ENCODE peak calls at places on chromosomes 7 and 10, in five cellular contexts. One of them, this sample, is unnamed.

GRCh38 chr10:129756912-129757861 is 206.9 kb downstream of the EBF3 start:
- DNase-seq in psoas muscle: no peak
- DNase-seq in stomach: peak; percentile 24
- DNase-seq in right cardiac atrium: peak; percentile 62
- DNase-seq in lower lobe of right lung: peak; percentile 44
- DNase-seq in this sample: no peak

GRCh38 chr10:129104266-129105045 is 362.6 kb upstream of the MGMT start:
- DNase-seq in psoas muscle: no peak
- DNase-seq in stomach: no peak
- DNase-seq in lower lobe of right lung: no peak
- DNase-seq in right cardiac atrium: peak; percentile 37
- DNase-seq in this sample: no peak

GRCh38 chr7:112204072-112204775 is 2.0 kb downstream of the DOCK4 start:
- DNase-seq in stomach: no peak
- DNase-seq in lower lobe of right lung: no peak
- DNase-seq in psoas muscle: no peak
- DNase-seq in right cardiac atrium: peak; percentile 39
- DNase-seq in this sample: no peak

GRCh38 chr7:17530741-17531417 is 232.4 kb downstream of the AHR start:
- DNase-seq in right cardiac atrium: no peak
- DNase-seq in lower lobe of right lung: no peak
- DNase-seq in stomach: no peak
- DNase-seq in psoas muscle: no peak
- DNase-seq in this sample: no peak

GRCh38 chr7:22664988-22665798 is 61.8 kb upstream of the IL6 start:
- DNase-seq in psoas muscle: no peak
- DNase-seq in lower lobe of right lung: no peak
- DNase-seq in stomach: no peak
- DNase-seq in right cardiac atrium: no peak
- DNase-seq in this sample: no peak

GRCh38 chr10:92068900-92069299 is 145.3 kb downstream of the BTAF1 start:
- DNase-seq in psoas muscle: no peak
- DNase-seq in right cardiac atrium: no peak
- DNase-seq in stomach: no peak
- DNase-seq in lower lobe of right lung: no peak
- DNase-seq in this sample: no peak

GRCh38 chr7:36084485-36085091 is 68.5 kb upstream of the EEPD1 start:
- DNase-seq in psoas muscle: peak; percentile 76
- DNase-seq in right cardiac atrium: peak; percentile 58
- DNase-seq in stomach: peak; percentile 84
- DNase-seq in lower lobe of right lung: no peak
- DNase-seq in this sample: peak; percentile 62

GRCh38 chr10:118241229-118242137 is 100.6 kb downstream of the FAM204A start:
- DNase-seq in stomach: peak; percentile 79
- DNase-seq in lower lobe of right lung: peak; percentile 69
- DNase-seq in psoas muscle: peak; percentile 83
- DNase-seq in right cardiac atrium: peak; percentile 92
- DNase-seq in this sample: no peak

GRCh38 chr10:24724381-24725228 is 918 bp upstream of the ARHGAP21 start:
- DNase-seq in right cardiac atrium: peak; percentile 100
- DNase-seq in psoas muscle: peak; percentile 98
- DNase-seq in lower lobe of right lung: peak; percentile 98
- DNase-seq in stomach: peak; percentile 98
- DNase-seq in this sample: peak; percentile 99

GRCh38 chr7:25132430-25132829 is 7.4 kb upstream of the CYCS start:
- DNase-seq in lower lobe of right lung: no peak
- DNase-seq in psoas muscle: no peak
- DNase-seq in stomach: no peak
- DNase-seq in right cardiac atrium: no peak
- DNase-seq in this sample: no peak

GRCh38 chr7:44461387-44461786 is 29.1 kb downstream of the NUDCD3 start:
- DNase-seq in right cardiac atrium: no peak
- DNase-seq in psoas muscle: no peak
- DNase-seq in lower lobe of right lung: no peak
- DNase-seq in stomach: no peak
- DNase-seq in this sample: no peak

GRCh38 chr10:43710772-43711471 is 62.2 kb upstream of the ZNF32 start:
- DNase-seq in lower lobe of right lung: no peak
- DNase-seq in psoas muscle: no peak
- DNase-seq in stomach: no peak
- DNase-seq in right cardiac atrium: no peak
- DNase-seq in this sample: no peak

GRCh38 chr7:150390206-150390605 is 11.1 kb downstream of the ZNF775 start:
- DNase-seq in psoas muscle: no peak
- DNase-seq in lower lobe of right lung: no peak
- DNase-seq in stomach: no peak
- DNase-seq in right cardiac atrium: no peak
- DNase-seq in this sample: peak; percentile 28

GRCh38 chr10:11197266-11197712 is 179.6 kb downstream of the CELF2 start:
- DNase-seq in psoas muscle: peak; percentile 58
- DNase-seq in stomach: no peak
- DNase-seq in right cardiac atrium: peak; percentile 79
- DNase-seq in lower lobe of right lung: peak; percentile 67
- DNase-seq in this sample: no peak

GRCh38 chr7:45347804-45348203 is 190.2 kb downstream of the RAMP3 start:
- DNase-seq in lower lobe of right lung: no peak
- DNase-seq in psoas muscle: no peak
- DNase-seq in right cardiac atrium: no peak
- DNase-seq in stomach: no peak
- DNase-seq in this sample: no peak

GRCh38 chr7:28554791-28555471 is 142.6 kb downstream of the CREB5 start:
- DNase-seq in right cardiac atrium: no peak
- DNase-seq in psoas muscle: no peak
- DNase-seq in lower lobe of right lung: no peak
- DNase-seq in stomach: no peak
- DNase-seq in this sample: no peak

GRCh38 chr7:99265848-99266247 is 6.8 kb upstream of the MYH16 start:
- DNase-seq in stomach: no peak
- DNase-seq in lower lobe of right lung: no peak
- DNase-seq in psoas muscle: no peak
- DNase-seq in right cardiac atrium: no peak
- DNase-seq in this sample: no peak

GRCh38 chr7:131455546-131455945 is 100.9 kb downstream of the PODXL start:
- DNase-seq in right cardiac atrium: no peak
- DNase-seq in psoas muscle: no peak
- DNase-seq in lower lobe of right lung: no peak
- DNase-seq in stomach: no peak
- DNase-seq in this sample: no peak

GRCh38 chr7:116180302-116180701 is 30.0 kb upstream of the TES start:
- DNase-seq in stomach: no peak
- DNase-seq in right cardiac atrium: no peak
- DNase-seq in psoas muscle: no peak
- DNase-seq in lower lobe of right lung: no peak
- DNase-seq in this sample: no peak

GRCh38 chr10:104286939-104287338 is 18.0 kb downstream of the GSTO2 start:
- DNase-seq in psoas muscle: no peak
- DNase-seq in stomach: no peak
- DNase-seq in lower lobe of right lung: no peak
- DNase-seq in right cardiac atrium: no peak
- DNase-seq in this sample: no peak

GRCh38 chr10:80459047-80459865 is 5.1 kb downstream of the TSPAN14 start:
- DNase-seq in stomach: peak; percentile 75
- DNase-seq in psoas muscle: peak; percentile 75
- DNase-seq in right cardiac atrium: peak; percentile 83
- DNase-seq in lower lobe of right lung: peak; percentile 90
- DNase-seq in this sample: peak; percentile 84

GRCh38 chr10:103693070-103693811 is 162.1 kb downstream of the SH3PXD2A start:
- DNase-seq in psoas muscle: peak; percentile 64
- DNase-seq in right cardiac atrium: peak; percentile 58
- DNase-seq in lower lobe of right lung: no peak
- DNase-seq in stomach: no peak
- DNase-seq in this sample: peak; percentile 70

GRCh38 chr7:98178321-98178720 is 32.9 kb upstream of the BHLHA15 start:
- DNase-seq in right cardiac atrium: peak; percentile 89
- DNase-seq in lower lobe of right lung: peak; percentile 91
- DNase-seq in stomach: peak; percentile 91
- DNase-seq in psoas muscle: peak; percentile 91
- DNase-seq in this sample: no peak

GRCh38 chr7:151091988-151092387 is 5.7 kb downstream of the AGAP3 start:
- DNase-seq in psoas muscle: no peak
- DNase-seq in stomach: no peak
- DNase-seq in lower lobe of right lung: no peak
- DNase-seq in right cardiac atrium: peak; percentile 33
- DNase-seq in this sample: no peak

GRCh38 chr10:63720689-63721088 is 199.5 kb downstream of the REEP3 start:
- DNase-seq in psoas muscle: no peak
- DNase-seq in lower lobe of right lung: no peak
- DNase-seq in right cardiac atrium: no peak
- DNase-seq in stomach: no peak
- DNase-seq in this sample: no peak

GRCh38 chr7:33432825-33433224 is 303.5 kb downstream of the BBS9 start:
- DNase-seq in psoas muscle: no peak
- DNase-seq in stomach: no peak
- DNase-seq in lower lobe of right lung: no peak
- DNase-seq in right cardiac atrium: no peak
- DNase-seq in this sample: no peak

GRCh38 chr10:93893646-93894515 is at the start of gene SLC35G1:
- DNase-seq in right cardiac atrium: peak; percentile 89
- DNase-seq in stomach: peak; percentile 67
- DNase-seq in psoas muscle: peak; percentile 86
- DNase-seq in lower lobe of right lung: peak; percentile 72
- DNase-seq in this sample: peak; percentile 78

GRCh38 chr7:151631149-151631967 is 111.7 kb upstream of the RHEB start:
- DNase-seq in lower lobe of right lung: no peak
- DNase-seq in stomach: peak; percentile 34
- DNase-seq in psoas muscle: no peak
- DNase-seq in right cardiac atrium: no peak
- DNase-seq in this sample: peak; percentile 36

GRCh38 chr10:60413306-60414012 is 23.8 kb upstream of the ANK3 start:
- DNase-seq in right cardiac atrium: no peak
- DNase-seq in lower lobe of right lung: no peak
- DNase-seq in psoas muscle: no peak
- DNase-seq in stomach: no peak
- DNase-seq in this sample: no peak

GRCh38 chr10:79475877-79476276 is 30.5 kb upstream of the ZCCHC24 start:
- DNase-seq in psoas muscle: no peak
- DNase-seq in stomach: no peak
- DNase-seq in lower lobe of right lung: no peak
- DNase-seq in right cardiac atrium: no peak
- DNase-seq in this sample: no peak

GRCh38 chr7:31192996-31193395 is 140.9 kb downstream of the ADCYAP1R1 start:
- DNase-seq in psoas muscle: peak; percentile 65
- DNase-seq in lower lobe of right lung: peak; percentile 54
- DNase-seq in stomach: peak; percentile 73
- DNase-seq in right cardiac atrium: peak; percentile 85
- DNase-seq in this sample: peak; percentile 67

GRCh38 chr10:113961261-113961938 is 82.3 kb upstream of the ADRB1 start:
- DNase-seq in stomach: no peak
- DNase-seq in psoas muscle: no peak
- DNase-seq in right cardiac atrium: no peak
- DNase-seq in lower lobe of right lung: no peak
- DNase-seq in this sample: no peak

GRCh38 chr7:32264667-32265284 is 194.6 kb upstream of the PDE1C start:
- DNase-seq in stomach: no peak
- DNase-seq in psoas muscle: no peak
- DNase-seq in right cardiac atrium: no peak
- DNase-seq in lower lobe of right lung: no peak
- DNase-seq in this sample: no peak

GRCh38 chr7:36281945-36282727 is 107.5 kb upstream of the ANLN start:
- DNase-seq in psoas muscle: no peak
- DNase-seq in lower lobe of right lung: no peak
- DNase-seq in stomach: no peak
- DNase-seq in right cardiac atrium: no peak
- DNase-seq in this sample: no peak

DNA sequence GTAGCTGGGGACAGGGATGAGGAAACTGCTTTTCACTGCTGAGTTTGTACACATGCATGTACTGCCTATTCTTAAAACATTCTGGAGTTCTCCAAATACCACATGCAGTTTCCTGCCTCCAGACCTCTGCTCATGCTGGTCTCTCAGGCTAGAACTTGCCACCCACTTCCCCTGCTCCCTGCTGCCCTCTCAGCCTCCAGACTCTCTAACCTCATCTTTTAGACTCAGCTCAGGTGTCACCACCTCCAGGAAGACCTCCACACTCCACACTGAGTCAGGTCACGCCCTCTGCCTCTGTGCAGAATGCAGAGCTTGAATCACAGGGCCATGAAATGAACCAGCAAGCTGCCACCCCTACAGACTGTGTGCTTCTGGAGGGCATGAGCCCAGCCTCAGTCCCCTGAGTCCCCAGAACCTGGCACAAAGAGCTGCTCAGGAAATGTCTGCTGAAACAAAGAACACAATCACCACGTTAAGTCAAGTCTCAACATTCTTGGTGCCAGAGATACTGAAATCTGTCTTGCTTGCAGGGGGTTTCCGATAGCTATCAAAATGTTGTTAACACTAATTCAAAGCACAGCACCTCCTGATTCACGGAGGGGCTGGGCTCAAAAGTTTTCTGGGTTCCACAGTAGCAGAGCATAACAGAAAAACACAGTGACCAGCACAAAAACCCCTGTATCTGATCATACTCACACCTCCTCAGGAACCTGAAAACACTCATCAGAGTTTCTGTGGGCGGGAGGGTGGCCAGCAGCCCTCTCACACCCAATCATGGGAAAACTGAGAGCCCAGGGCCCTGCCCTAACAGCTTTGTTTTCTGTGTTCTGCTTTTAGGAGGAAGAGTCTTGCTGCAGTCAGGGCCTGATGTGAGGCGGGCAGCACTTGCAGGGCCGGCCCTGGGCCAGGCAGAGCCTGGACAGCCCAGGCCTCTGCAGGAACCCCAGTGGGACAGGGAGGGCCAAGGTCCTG is 21.1 kb downstream of the FAM53B start:
- DNase-seq in right cardiac atrium: peak; percentile 84
- DNase-seq in psoas muscle: no peak
- DNase-seq in lower lobe of right lung: peak; percentile 63
- DNase-seq in stomach: no peak
- DNase-seq in this sample: no peak
- H3K4me1 ChIP-seq in right cardiac atrium: peaks cover 48% of the 10 kb centered on the region
- H3K4me1 ChIP-seq in psoas muscle: peaks cover 88% of the 10 kb centered on the region
- H3K4me1 ChIP-seq in lower lobe of right lung: peaks cover 100% of the 10 kb centered on the region
- H3K4me1 ChIP-seq in stomach: peaks cover 63% of the 10 kb centered on the region
- H3K4me1 ChIP-seq in this sample: peaks cover 84% of the 10 kb centered on the region

GRCh38 chr7:132969520-132969919 is 112.4 kb downstream of the CHCHD3 start:
- DNase-seq in psoas muscle: no peak
- DNase-seq in right cardiac atrium: no peak
- DNase-seq in stomach: no peak
- DNase-seq in lower lobe of right lung: no peak
- DNase-seq in this sample: no peak
- H3K4me3 ChIP-seq in psoas muscle: no peak overlapping the region
- H3K4me3 ChIP-seq in right cardiac atrium: no peak overlapping the region
- H3K4me3 ChIP-seq in stomach: no peak overlapping the region
- H3K4me3 ChIP-seq in lower lobe of right lung: no peak overlapping the region
- H3K4me3 ChIP-seq in this sample: no peak overlapping the region

GRCh38 chr7:143388051-143388450 is 6.9 kb downstream of the ZYX start:
- DNase-seq in lower lobe of right lung: no peak
- DNase-seq in psoas muscle: no peak
- DNase-seq in right cardiac atrium: no peak
- DNase-seq in stomach: no peak
- DNase-seq in this sample: no peak
- H3K4me1 ChIP-seq in lower lobe of right lung: peaks cover 77% of the 10 kb centered on the region
- H3K4me1 ChIP-seq in psoas muscle: peaks cover 46% of the 10 kb centered on the region
- H3K4me1 ChIP-seq in right cardiac atrium: peaks cover 32% of the 10 kb centered on the region
- H3K4me1 ChIP-seq in stomach: peaks cover 67% of the 10 kb centered on the region
- H3K4me1 ChIP-seq in this sample: peaks cover 18% of the 10 kb centered on the region

GRCh38 chr7:134991469-134992339 is 5.4 kb downstream of the AGBL3 start:
- DNase-seq in psoas muscle: no peak
- DNase-seq in right cardiac atrium: no peak
- DNase-seq in stomach: no peak
- DNase-seq in lower lobe of right lung: no peak
- DNase-seq in this sample: no peak
- H3K4me3 ChIP-seq in psoas muscle: no peak overlapping the region
- H3K4me3 ChIP-seq in right cardiac atrium: no peak overlapping the region
- H3K4me3 ChIP-seq in stomach: no peak overlapping the region
- H3K4me3 ChIP-seq in lower lobe of right lung: no peak overlapping the region
- H3K4me3 ChIP-seq in this sample: no peak overlapping the region

This sample was measured in mucosa of descending colon.